ENCODE peak calls at places on chromosome 3, in nine cellular contexts. I is CD8-positive, alpha-beta memory T cell; L is kidney epithelial cell; S is activated naive CD4-positive, alpha-beta T cell treated with Interleukin-2 at 50 U/mL for 16 hours; F is H7; C is NCI-H460; X is SHP77 treated with DMSO at 0.1 percent for 48 hours; E is neural crest cell; N is PC-9. M is an unnamed sample.

GRCh38 chr3:71684752-71685151 is 40.5 kb downstream of the EIF4E3 start:
- DNase-seq in F (no peak), E (no peak), L (no peak), I (no peak), S (no peak), N (peak; percentile 50), C (no peak), X (no peak), M (no peak)

GRCh38 chr3:174159629-174160028 is 699.5 kb upstream of the NAALADL2 start:
- DNase-seq in X (no peak), N (no peak), F (no peak), E (no peak), C (no peak), L (no peak), S (no peak), I (no peak), M (no peak)

GRCh38 chr3:159472611-159473010 is 516.0 kb upstream of the IL12A start:
- DNase-seq in E (no peak), C (no peak), N (no peak), F (no peak), L (no peak), I (no peak), S (no peak), X (no peak), M (no peak)

GRCh38 chr3:14780927-14781507 is 37.7 kb upstream of the FGD5 start:
- DNase-seq in E (peak; percentile 44), N (peak; percentile 38), S (no peak), I (no peak), L (peak; percentile 14), F (peak; percentile 87), X (peak; percentile 38), C (peak; percentile 33), M (no peak)

GRCh38 chr3:49165771-49166751 is at the start of gene CCDC71:
- DNase-seq in C (peak; percentile 45), E (peak; percentile 58), X (peak; percentile 31), I (peak; percentile 75), L (no peak), S (peak; percentile 81), N (peak; percentile 35), F (peak; percentile 96), M (no peak)

GRCh38 chr3:194095902-194096301 is 40.0 kb upstream of the HES1 start:
- DNase-seq in L (no peak), C (no peak), S (no peak), X (no peak), E (no peak), F (no peak), N (no peak), I (no peak), M (no peak)

GRCh38 chr3:150253622-150254021 is 154.5 kb upstream of the TSC22D2 start:
- DNase-seq in I (no peak), E (no peak), C (no peak), L (no peak), F (no peak), S (no peak), X (peak; percentile 48), N (no peak), M (no peak)

GRCh38 chr3:119230071-119230470 is 10.6 kb downstream of the B4GALT4 start:
- DNase-seq in N (no peak), I (no peak), X (no peak), E (no peak), F (no peak), S (no peak), L (no peak), C (no peak), M (no peak)

GRCh38 chr3:147758786-147759185 is 349.6 kb downstream of the ZIC1 start:
- DNase-seq in E (no peak), F (no peak), X (no peak), L (no peak), S (no peak), N (no peak), C (no peak), I (no peak), M (no peak)